ENCODE peak calls at places on chromosomes 4 and X, in four cellular contexts. Q, R, G and Y are unnamed samples.

GRCh38 chr4:26723216-26723615 is 137.4 kb upstream of the STIM2 start:
- DNase-seq in Q (no peak), R (no peak), G (no peak), Y (no peak)

GRCh38 chrX:116170444-116170843 is at the start of gene AGTR2:
- DNase-seq in Q (no peak), R (no peak), G (no peak), Y (no peak)

GRCh38 chrX:136423724-136424123 is 64.0 kb upstream of the BRS3 start:
- DNase-seq in Q (no peak), R (no peak), G (no peak), Y (no peak)

GRCh38 chr4:173211838-173212237 is 43.2 kb downstream of the GALNT7 start:
- DNase-seq in Q (peak; percentile 75), R (no peak), G (peak; percentile 20), Y (no peak)

GRCh38 chrX:31609130-31609529 is 537.3 kb upstream of the FTHL17 start:
- DNase-seq in Q (peak; percentile 85), R (no peak), G (no peak), Y (no peak)

GRCh38 chr4:19993222-19993621 is 258.5 kb upstream of the SLIT2 start:
- DNase-seq in Q (peak; percentile 67), R (no peak), G (no peak), Y (no peak)

GRCh38 chrX:23503835-23504539 is 163.3 kb upstream of the PRDX4 start:
- DNase-seq in Q (peak; percentile 62), R (peak; percentile 62), G (peak; percentile 57), Y (peak; percentile 90)

GRCh38 chr4:67776746-67777145 is 22.6 kb upstream of the GNRHR start:
- DNase-seq in Q (no peak), R (no peak), G (peak; percentile 26), Y (no peak)

GRCh38 chr4:1411436-1412375 is 5.5 kb upstream of the NKX1-1 start:
- DNase-seq in Q (no peak), R (no peak), G (no peak), Y (no peak)

GRCh38 chr4:38673109-38673978 is 9.3 kb downstream of the KLF3 start:
- DNase-seq in Q (peak; percentile 73), R (no peak), G (peak; percentile 25), Y (peak; percentile 89)

GRCh38 chr4:10460313-10461047 is 3.3 kb upstream of the ZNF518B start:
- DNase-seq in Q (no peak), R (no peak), G (no peak), Y (no peak)

GRCh38 chr4:98527528-98527927 is 130.9 kb downstream of the TSPAN5 start:
- DNase-seq in Q (peak; percentile 54), R (no peak), G (peak; percentile 62), Y (no peak)

GRCh38 chrX:77679145-77679544 is 106.9 kb downstream of the ATRX start:
- DNase-seq in Q (no peak), R (no peak), G (no peak), Y (no peak)

GRCh38 chr4:1534876-1535526 is 128.8 kb upstream of the NKX1-1 start:
- DNase-seq in Q (no peak), R (no peak), G (no peak), Y (no peak)

GRCh38 chr4:94334962-94335361 is 7.7 kb downstream of the HPGDS start:
- DNase-seq in Q (peak; percentile 5), R (no peak), G (no peak), Y (no peak)

GRCh38 chrX:131626681-131627296 is 82.9 kb downstream of the OR13H1 start:
- DNase-seq in Q (peak; percentile 1), R (no peak), G (peak; percentile 17), Y (peak; percentile 2)

GRCh38 chr4:101276661-101277060 is 70.7 kb downstream of the PPP3CA start:
- DNase-seq in Q (no peak), R (no peak), G (no peak), Y (no peak)

GRCh38 chr4:20761382-20761781 is 61.1 kb downstream of the PACRGL start:
- DNase-seq in Q (no peak), R (no peak), G (no peak), Y (no peak)

GRCh38 chrX:18617351-18617750 is 54.6 kb downstream of the RS1 start:
- DNase-seq in Q (peak; percentile 47), R (no peak), G (peak; percentile 15), Y (peak; percentile 20)

GRCh38 chr4:33411182-33411581 is 2691.0 kb downstream of the PCDH7 start:
- DNase-seq in Q (peak; percentile 21), R (no peak), G (no peak), Y (no peak)

GRCh38 chr4:54487491-54487890 is 170.3 kb upstream of the KIT start:
- DNase-seq in Q (peak; percentile 54), R (no peak), G (no peak), Y (no peak)

GRCh38 chrX:100643943-100644587 is at the start of gene SRPX2:
- DNase-seq in Q (peak; percentile 90), R (peak; percentile 39), G (no peak), Y (peak; percentile 90)

GRCh38 chr4:71974681-71975080 is 57.1 kb upstream of the NPFFR2 start:
- DNase-seq in Q (peak; percentile 27), R (no peak), G (no peak), Y (no peak)

GRCh38 chr4:59664771-59665170 is 1535.4 kb upstream of the ADGRL3 start:
- DNase-seq in Q (no peak), R (no peak), G (no peak), Y (no peak)

GRCh38 chrX:55801811-55802210 is 84.3 kb downstream of the RRAGB start:
- DNase-seq in Q (no peak), R (no peak), G (no peak), Y (no peak)

GRCh38 chr4:20044936-20045335 is 206.8 kb upstream of the SLIT2 start:
- DNase-seq in Q (no peak), R (no peak), G (no peak), Y (no peak)

GRCh38 chrX:15737957-15738685 is at the start of gene CA5B:
- DNase-seq in Q (peak; percentile 88), R (peak; percentile 88), G (peak; percentile 97), Y (peak; percentile 99)

GRCh38 chrX:77398341-77398740 is 48.8 kb upstream of the FGF16 start:
- DNase-seq in Q (no peak), R (no peak), G (no peak), Y (no peak)

GRCh38 chrX:133171962-133172708 is 46.0 kb downstream of the TFDP3 start:
- DNase-seq in Q (peak; percentile 16), R (no peak), G (peak; percentile 41), Y (peak; percentile 19)

GRCh38 chrX:40248822-40249221 is 151.1 kb upstream of the BCOR start:
- DNase-seq in Q (no peak), R (no peak), G (no peak), Y (no peak)

GRCh38 chrX:28610746-28611145 is 23.5 kb downstream of the IL1RAPL1 start:
- DNase-seq in Q (no peak), R (no peak), G (no peak), Y (no peak)

GRCh38 chrX:105975382-105975781 is 63.1 kb downstream of the SERPINA7 start:
- DNase-seq in Q (no peak), R (no peak), G (peak; percentile 20), Y (no peak)

GRCh38 chrX:110322603-110323002 is 4.7 kb upstream of the AMMECR1 start:
- DNase-seq in Q (peak; percentile 56), R (no peak), G (no peak), Y (no peak)

GRCh38 chrX:123818243-123818642 is 41.6 kb upstream of the XIAP start:
- DNase-seq in Q (peak; percentile 88), R (no peak), G (no peak), Y (peak; percentile 89)

GRCh38 chr4:89307185-89307445 is 485 bp downstream of the GPRIN3 start:
- DNase-seq in Q (no peak), R (no peak), G (no peak), Y (no peak)

GRCh38 chr4:11632015-11632414 is 203.3 kb upstream of the HS3ST1 start:
- DNase-seq in Q (no peak), R (no peak), G (no peak), Y (no peak)

GRCh38 chr4:174717788-174718187 is 111.3 kb downstream of the GLRA3 start:
- DNase-seq in Q (no peak), R (no peak), G (no peak), Y (no peak)

GRCh38 chrX:7120578-7121219 is 26.8 kb upstream of the STS start:
- DNase-seq in Q (peak; percentile 15), R (no peak), G (no peak), Y (peak; percentile 6)

GRCh38 chr4:22485751-22486150 is 30.1 kb downstream of the ADGRA3 start:
- DNase-seq in Q (peak; percentile 84), R (no peak), G (no peak), Y (no peak)
- H3K4me1 ChIP-seq in Q (peaks cover 19% of the 10 kb centered on the region), R (no peaks in the 10 kb centered on the region), G (peaks cover 28% of the 10 kb centered on the region), Y (peaks cover 7% of the 10 kb centered on the region)

GRCh38 chr4:115292320-115293092 is 179.1 kb upstream of the NDST4 start:
- DNase-seq in Q (no peak), R (no peak), G (no peak), Y (no peak)
- H3K4me3 ChIP-seq in Q (no peak overlapping the region), R (no peak overlapping the region), G (no peak overlapping the region), Y (no peak overlapping the region)

DNA sequence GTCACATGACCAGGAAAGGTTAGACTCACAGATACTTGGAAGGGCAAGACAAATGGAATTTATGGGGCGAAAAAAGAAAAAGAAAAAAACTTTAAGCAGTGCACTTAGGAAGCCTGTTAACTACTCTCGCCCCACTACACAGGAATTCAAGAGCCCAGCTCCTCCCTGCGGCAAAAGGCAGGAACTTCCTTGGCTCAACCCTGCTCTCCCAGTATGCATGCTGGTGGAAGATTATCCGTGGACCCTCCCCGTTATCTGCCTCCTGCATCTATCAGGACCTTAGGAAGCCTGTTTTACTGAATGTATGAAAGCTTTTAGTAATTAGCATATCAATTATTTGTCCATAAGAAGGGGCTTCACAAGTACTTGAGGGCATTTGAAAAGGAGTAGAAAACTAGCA is 40.1 kb upstream of the RPA4 start:
- DNase-seq in Q (no peak), R (no peak), G (peak; percentile 43), Y (no peak)
- H3K4me1 ChIP-seq in Q (no peaks in the 10 kb centered on the region), R (no peaks in the 10 kb centered on the region), G (peaks cover 7% of the 10 kb centered on the region), Y (no peaks in the 10 kb centered on the region)

DNA sequence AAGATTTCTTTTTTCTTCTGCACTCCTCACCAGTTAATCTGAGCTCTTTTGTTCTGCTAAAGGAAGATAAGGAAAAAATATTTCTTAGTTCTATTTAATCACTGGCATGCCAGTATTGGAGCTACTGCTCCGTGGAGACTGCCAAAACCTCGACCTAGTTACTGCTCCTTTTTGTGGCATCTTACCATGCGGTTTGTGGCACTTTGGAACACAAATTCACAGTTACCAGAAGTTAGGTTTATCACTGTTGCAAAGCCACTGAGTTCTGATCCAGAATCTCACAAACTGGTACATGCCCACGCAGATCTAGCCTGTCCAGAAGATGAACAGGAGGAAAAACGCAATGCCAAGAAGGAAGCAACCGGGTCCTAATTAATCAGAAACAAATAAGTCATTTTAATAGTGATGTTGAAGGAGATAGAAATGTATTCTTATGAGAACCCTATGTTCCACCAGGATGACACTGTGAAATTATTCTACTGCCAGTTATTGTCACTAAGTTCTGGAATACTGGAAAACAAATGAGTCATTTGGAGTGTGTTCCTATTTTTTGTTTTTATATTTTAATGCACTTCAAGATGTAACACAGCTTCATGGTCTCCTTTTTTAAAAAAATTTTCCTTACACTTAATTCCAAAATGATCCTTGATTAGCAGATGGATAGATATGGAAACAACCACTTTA is 106.8 kb upstream of the GK2 start:
- DNase-seq in Q (no peak), R (no peak), G (no peak), Y (no peak)
- H3K4me3 ChIP-seq in Q (no peak overlapping the region), R (no peak overlapping the region), G (no peak overlapping the region), Y (no peak overlapping the region)